ENCODE peak calls at places on chromosomes 1 and 21, in seven cellular contexts. Z is stimulated activated CD8-positive, alpha-beta memory T cell treated with anti-CD3 and anti-CD28 coated beads, Interleukin-4, amount 100 ng/mL, for 4 hours; G is HuH-7.5; H is iris pigment epithelial cell; S is non-pigmented ciliary epithelial cell; V is GDM1; C is NCI-H82. K is an unnamed sample.
A peak's percentile ranks its signal among the peaks of the same experiment; 100 is the strongest.

GRCh38 chr21:22961248-22961647 is 1963.0 kb downstream of the NCAM2 start:
- DNase-seq in H (no peak), V (no peak), S (no peak), C (no peak), Z (no peak), G (no peak), K (peak; percentile 97)

GRCh38 chr1:168085401-168085872 is 51.3 kb downstream of the GPR161 start:
- DNase-seq in C (no peak), G (no peak), H (no peak), Z (no peak), S (no peak), V (no peak), K (no peak)

GRCh38 chr1:21662426-21663250 is 6.5 kb downstream of the RAP1GAP start:
- DNase-seq in C (peak; percentile 26), G (no peak), S (no peak), Z (no peak), H (no peak), V (no peak), K (no peak)

GRCh38 chr1:33721416-33721815 is 142.5 kb upstream of the HMGB4 start:
- DNase-seq in V (no peak), G (no peak), H (no peak), S (no peak), Z (no peak), C (no peak), K (no peak)

GRCh38 chr1:90959352-90960206 is 62.3 kb downstream of the ZNF644 start:
- DNase-seq in G (peak; percentile 8), S (peak; percentile 23), V (no peak), H (peak; percentile 68), Z (no peak), C (no peak), K (no peak)

GRCh38 chr1:51378871-51379270 is 48.5 kb upstream of the TTC39A start:
- DNase-seq in H (no peak), C (no peak), V (no peak), S (no peak), G (no peak), Z (no peak), K (no peak)

GRCh38 chr1:172821609-172822274 is 162.8 kb downstream of the FASLG start:
- DNase-seq in Z (no peak), G (no peak), V (peak; percentile 7), S (no peak), C (no peak), H (peak; percentile 79), K (no peak)

GRCh38 chr21:35720065-35720810 is 340.1 kb downstream of the SETD4 start:
- DNase-seq in C (no peak), G (no peak), Z (no peak), V (no peak), S (no peak), H (no peak), K (no peak)

GRCh38 chr1:76465030-76465429 is 390.5 kb downstream of the ST6GALNAC3 start:
- DNase-seq in Z (no peak), C (no peak), G (no peak), S (peak; percentile 11), H (peak; percentile 63), V (no peak), K (no peak)

K was measured in NAMALWA.